ENCODE peak calls at places on chromosomes 3 and 15, in ten cellular contexts. One of them, this sample, is unnamed.

GRCh38 chr3:178353292-178353814 is 182.9 kb upstream of the KCNMB2 start:
- DNase-seq in hippocampal formation: no peak
- DNase-seq in cerebellar cortex: no peak
- DNase-seq in stimulated activated CD8-positive, alpha-beta memory T cell treated with anti-CD3 and anti-CD28 coated beads, Interleukin-15, amount 100 ng/mL, for 48 hours: no peak
- DNase-seq in non-pigmented ciliary epithelial cell: no peak
- DNase-seq in nephron progenitor cell: no peak
- DNase-seq in GM12892: no peak
- DNase-seq in activated CD8-positive, alpha-beta memory T cell treated with anti-CD3 and anti-CD28 coated beads for 24 hours: no peak
- DNase-seq in M059J: no peak
- DNase-seq in left kidney: no peak
- DNase-seq in this sample: no peak

GRCh38 chr3:11498646-11499045 is 145.1 kb downstream of the VGLL4 start:
- DNase-seq in hippocampal formation: no peak
- DNase-seq in stimulated activated CD8-positive, alpha-beta memory T cell treated with anti-CD3 and anti-CD28 coated beads, Interleukin-15, amount 100 ng/mL, for 48 hours: no peak
- DNase-seq in M059J: peak
- DNase-seq in activated CD8-positive, alpha-beta memory T cell treated with anti-CD3 and anti-CD28 coated beads for 24 hours: no peak
- DNase-seq in GM12892: no peak
- DNase-seq in left kidney: peak
- DNase-seq in cerebellar cortex: no peak
- DNase-seq in nephron progenitor cell: no peak
- DNase-seq in non-pigmented ciliary epithelial cell: no peak
- DNase-seq in this sample: peak

GRCh38 chr3:40843851-40844548 is 319.2 kb downstream of the ZNF621 start:
- DNase-seq in cerebellar cortex: no peak
- DNase-seq in stimulated activated CD8-positive, alpha-beta memory T cell treated with anti-CD3 and anti-CD28 coated beads, Interleukin-15, amount 100 ng/mL, for 48 hours: no peak
- DNase-seq in hippocampal formation: no peak
- DNase-seq in GM12892: no peak
- DNase-seq in left kidney: no peak
- DNase-seq in activated CD8-positive, alpha-beta memory T cell treated with anti-CD3 and anti-CD28 coated beads for 24 hours: no peak
- DNase-seq in non-pigmented ciliary epithelial cell: no peak
- DNase-seq in nephron progenitor cell: no peak
- DNase-seq in M059J: peak
- DNase-seq in this sample: peak

GRCh38 chr15:63858448-63858847 is 24.7 kb upstream of the HERC1 start:
- DNase-seq in stimulated activated CD8-positive, alpha-beta memory T cell treated with anti-CD3 and anti-CD28 coated beads, Interleukin-15, amount 100 ng/mL, for 48 hours: no peak
- DNase-seq in activated CD8-positive, alpha-beta memory T cell treated with anti-CD3 and anti-CD28 coated beads for 24 hours: no peak
- DNase-seq in cerebellar cortex: no peak
- DNase-seq in M059J: no peak
- DNase-seq in left kidney: no peak
- DNase-seq in GM12892: no peak
- DNase-seq in hippocampal formation: no peak
- DNase-seq in non-pigmented ciliary epithelial cell: no peak
- DNase-seq in nephron progenitor cell: no peak
- DNase-seq in this sample: no peak

GRCh38 chr3:28860307-28860706 is 420.6 kb upstream of the RBMS3 start:
- DNase-seq in activated CD8-positive, alpha-beta memory T cell treated with anti-CD3 and anti-CD28 coated beads for 24 hours: no peak
- DNase-seq in GM12892: no peak
- DNase-seq in left kidney: no peak
- DNase-seq in cerebellar cortex: no peak
- DNase-seq in stimulated activated CD8-positive, alpha-beta memory T cell treated with anti-CD3 and anti-CD28 coated beads, Interleukin-15, amount 100 ng/mL, for 48 hours: no peak
- DNase-seq in nephron progenitor cell: no peak
- DNase-seq in M059J: no peak
- DNase-seq in hippocampal formation: peak
- DNase-seq in non-pigmented ciliary epithelial cell: no peak
- DNase-seq in this sample: no peak

GRCh38 chr15:44812029-44812517 is 75.7 kb downstream of the TRIM69 start:
- DNase-seq in stimulated activated CD8-positive, alpha-beta memory T cell treated with anti-CD3 and anti-CD28 coated beads, Interleukin-15, amount 100 ng/mL, for 48 hours: no peak
- DNase-seq in left kidney: no peak
- DNase-seq in nephron progenitor cell: no peak
- DNase-seq in non-pigmented ciliary epithelial cell: no peak
- DNase-seq in cerebellar cortex: peak
- DNase-seq in hippocampal formation: no peak
- DNase-seq in M059J: no peak
- DNase-seq in activated CD8-positive, alpha-beta memory T cell treated with anti-CD3 and anti-CD28 coated beads for 24 hours: no peak
- DNase-seq in GM12892: no peak
- DNase-seq in this sample: no peak

GRCh38 chr3:100496711-100497261 is 4.4 kb downstream of the TMEM45A start:
- DNase-seq in cerebellar cortex: no peak
- DNase-seq in hippocampal formation: no peak
- DNase-seq in stimulated activated CD8-positive, alpha-beta memory T cell treated with anti-CD3 and anti-CD28 coated beads, Interleukin-15, amount 100 ng/mL, for 48 hours: no peak
- DNase-seq in activated CD8-positive, alpha-beta memory T cell treated with anti-CD3 and anti-CD28 coated beads for 24 hours: no peak
- DNase-seq in nephron progenitor cell: no peak
- DNase-seq in GM12892: no peak
- DNase-seq in non-pigmented ciliary epithelial cell: peak
- DNase-seq in left kidney: no peak
- DNase-seq in M059J: peak
- DNase-seq in this sample: peak

GRCh38 chr3:43285644-43286043 is 696 bp upstream of the SNRK start:
- DNase-seq in non-pigmented ciliary epithelial cell: no peak
- DNase-seq in cerebellar cortex: no peak
- DNase-seq in hippocampal formation: no peak
- DNase-seq in nephron progenitor cell: peak
- DNase-seq in left kidney: peak
- DNase-seq in GM12892: no peak
- DNase-seq in activated CD8-positive, alpha-beta memory T cell treated with anti-CD3 and anti-CD28 coated beads for 24 hours: no peak
- DNase-seq in M059J: no peak
- DNase-seq in stimulated activated CD8-positive, alpha-beta memory T cell treated with anti-CD3 and anti-CD28 coated beads, Interleukin-15, amount 100 ng/mL, for 48 hours: no peak
- DNase-seq in this sample: no peak

GRCh38 chr3:71486831-71487230 is 96.7 kb downstream of the FOXP1 start:
- DNase-seq in stimulated activated CD8-positive, alpha-beta memory T cell treated with anti-CD3 and anti-CD28 coated beads, Interleukin-15, amount 100 ng/mL, for 48 hours: no peak
- DNase-seq in M059J: no peak
- DNase-seq in cerebellar cortex: no peak
- DNase-seq in left kidney: no peak
- DNase-seq in activated CD8-positive, alpha-beta memory T cell treated with anti-CD3 and anti-CD28 coated beads for 24 hours: peak
- DNase-seq in non-pigmented ciliary epithelial cell: no peak
- DNase-seq in nephron progenitor cell: no peak
- DNase-seq in GM12892: no peak
- DNase-seq in hippocampal formation: no peak
- DNase-seq in this sample: no peak

GRCh38 chr3:146313411-146314111 is 62.7 kb upstream of the PLSCR4 start:
- DNase-seq in M059J: peak
- DNase-seq in stimulated activated CD8-positive, alpha-beta memory T cell treated with anti-CD3 and anti-CD28 coated beads, Interleukin-15, amount 100 ng/mL, for 48 hours: no peak
- DNase-seq in left kidney: no peak
- DNase-seq in cerebellar cortex: no peak
- DNase-seq in GM12892: no peak
- DNase-seq in activated CD8-positive, alpha-beta memory T cell treated with anti-CD3 and anti-CD28 coated beads for 24 hours: no peak
- DNase-seq in nephron progenitor cell: no peak
- DNase-seq in hippocampal formation: no peak
- DNase-seq in non-pigmented ciliary epithelial cell: peak
- DNase-seq in this sample: peak

GRCh38 chr3:186248850-186249249 is 113.2 kb downstream of the DGKG start:
- DNase-seq in cerebellar cortex: no peak
- DNase-seq in nephron progenitor cell: no peak
- DNase-seq in left kidney: no peak
- DNase-seq in activated CD8-positive, alpha-beta memory T cell treated with anti-CD3 and anti-CD28 coated beads for 24 hours: no peak
- DNase-seq in hippocampal formation: no peak
- DNase-seq in M059J: no peak
- DNase-seq in non-pigmented ciliary epithelial cell: no peak
- DNase-seq in stimulated activated CD8-positive, alpha-beta memory T cell treated with anti-CD3 and anti-CD28 coated beads, Interleukin-15, amount 100 ng/mL, for 48 hours: no peak
- DNase-seq in GM12892: no peak
- DNase-seq in this sample: no peak

GRCh38 chr3:1017879-1018278 is 74.9 kb upstream of the CNTN6 start:
- DNase-seq in GM12892: no peak
- DNase-seq in nephron progenitor cell: no peak
- DNase-seq in stimulated activated CD8-positive, alpha-beta memory T cell treated with anti-CD3 and anti-CD28 coated beads, Interleukin-15, amount 100 ng/mL, for 48 hours: no peak
- DNase-seq in M059J: no peak
- DNase-seq in left kidney: no peak
- DNase-seq in cerebellar cortex: no peak
- DNase-seq in activated CD8-positive, alpha-beta memory T cell treated with anti-CD3 and anti-CD28 coated beads for 24 hours: no peak
- DNase-seq in non-pigmented ciliary epithelial cell: no peak
- DNase-seq in hippocampal formation: no peak
- DNase-seq in this sample: no peak

GRCh38 chr15:89472785-89473256 is 23.6 kb downstream of the RHCG start:
- DNase-seq in activated CD8-positive, alpha-beta memory T cell treated with anti-CD3 and anti-CD28 coated beads for 24 hours: peak
- DNase-seq in GM12892: peak
- DNase-seq in hippocampal formation: no peak
- DNase-seq in nephron progenitor cell: peak
- DNase-seq in cerebellar cortex: peak
- DNase-seq in left kidney: peak
- DNase-seq in M059J: peak
- DNase-seq in non-pigmented ciliary epithelial cell: peak
- DNase-seq in stimulated activated CD8-positive, alpha-beta memory T cell treated with anti-CD3 and anti-CD28 coated beads, Interleukin-15, amount 100 ng/mL, for 48 hours: peak
- DNase-seq in this sample: peak

GRCh38 chr15:78934063-78935023 is 10.5 kb downstream of the CTSH start:
- DNase-seq in GM12892: no peak
- DNase-seq in nephron progenitor cell: peak
- DNase-seq in left kidney: peak
- DNase-seq in activated CD8-positive, alpha-beta memory T cell treated with anti-CD3 and anti-CD28 coated beads for 24 hours: no peak
- DNase-seq in stimulated activated CD8-positive, alpha-beta memory T cell treated with anti-CD3 and anti-CD28 coated beads, Interleukin-15, amount 100 ng/mL, for 48 hours: no peak
- DNase-seq in hippocampal formation: peak
- DNase-seq in cerebellar cortex: no peak
- DNase-seq in M059J: no peak
- DNase-seq in non-pigmented ciliary epithelial cell: no peak
- DNase-seq in this sample: no peak

GRCh38 chr3:71062920-71063767 is 520.4 kb downstream of the FOXP1 start:
- DNase-seq in nephron progenitor cell: no peak
- DNase-seq in cerebellar cortex: no peak
- DNase-seq in non-pigmented ciliary epithelial cell: no peak
- DNase-seq in stimulated activated CD8-positive, alpha-beta memory T cell treated with anti-CD3 and anti-CD28 coated beads, Interleukin-15, amount 100 ng/mL, for 48 hours: no peak
- DNase-seq in activated CD8-positive, alpha-beta memory T cell treated with anti-CD3 and anti-CD28 coated beads for 24 hours: no peak
- DNase-seq in hippocampal formation: peak
- DNase-seq in M059J: peak
- DNase-seq in left kidney: peak
- DNase-seq in GM12892: no peak
- DNase-seq in this sample: peak

GRCh38 chr15:75172168-75172841 is 29.4 kb upstream of the C15orf39 start:
- DNase-seq in left kidney: no peak
- DNase-seq in activated CD8-positive, alpha-beta memory T cell treated with anti-CD3 and anti-CD28 coated beads for 24 hours: no peak
- DNase-seq in cerebellar cortex: no peak
- DNase-seq in M059J: peak
- DNase-seq in non-pigmented ciliary epithelial cell: no peak
- DNase-seq in nephron progenitor cell: no peak
- DNase-seq in stimulated activated CD8-positive, alpha-beta memory T cell treated with anti-CD3 and anti-CD28 coated beads, Interleukin-15, amount 100 ng/mL, for 48 hours: no peak
- DNase-seq in GM12892: no peak
- DNase-seq in hippocampal formation: no peak
- DNase-seq in this sample: no peak

GRCh38 chr3:94117729-94118128 is 54.9 kb downstream of the NSUN3 start:
- DNase-seq in hippocampal formation: no peak
- DNase-seq in left kidney: no peak
- DNase-seq in stimulated activated CD8-positive, alpha-beta memory T cell treated with anti-CD3 and anti-CD28 coated beads, Interleukin-15, amount 100 ng/mL, for 48 hours: no peak
- DNase-seq in cerebellar cortex: no peak
- DNase-seq in GM12892: no peak
- DNase-seq in nephron progenitor cell: no peak
- DNase-seq in non-pigmented ciliary epithelial cell: no peak
- DNase-seq in M059J: no peak
- DNase-seq in activated CD8-positive, alpha-beta memory T cell treated with anti-CD3 and anti-CD28 coated beads for 24 hours: no peak
- DNase-seq in this sample: no peak

GRCh38 chr3:144129536-144130214 is 158.1 kb downstream of the DIPK2A start:
- DNase-seq in nephron progenitor cell: no peak
- DNase-seq in non-pigmented ciliary epithelial cell: no peak
- DNase-seq in left kidney: no peak
- DNase-seq in stimulated activated CD8-positive, alpha-beta memory T cell treated with anti-CD3 and anti-CD28 coated beads, Interleukin-15, amount 100 ng/mL, for 48 hours: no peak
- DNase-seq in GM12892: no peak
- DNase-seq in activated CD8-positive, alpha-beta memory T cell treated with anti-CD3 and anti-CD28 coated beads for 24 hours: no peak
- DNase-seq in hippocampal formation: no peak
- DNase-seq in M059J: no peak
- DNase-seq in cerebellar cortex: peak
- DNase-seq in this sample: no peak

GRCh38 chr3:170064108-170064507 is 26.3 kb downstream of the GPR160 start:
- DNase-seq in GM12892: no peak
- DNase-seq in cerebellar cortex: no peak
- DNase-seq in non-pigmented ciliary epithelial cell: no peak
- DNase-seq in M059J: no peak
- DNase-seq in hippocampal formation: no peak
- DNase-seq in left kidney: no peak
- DNase-seq in activated CD8-positive, alpha-beta memory T cell treated with anti-CD3 and anti-CD28 coated beads for 24 hours: no peak
- DNase-seq in stimulated activated CD8-positive, alpha-beta memory T cell treated with anti-CD3 and anti-CD28 coated beads, Interleukin-15, amount 100 ng/mL, for 48 hours: no peak
- DNase-seq in nephron progenitor cell: no peak
- DNase-seq in this sample: no peak

GRCh38 chr15:29568840-29569532 is 253.3 kb downstream of the TJP1 start:
- DNase-seq in hippocampal formation: no peak
- DNase-seq in GM12892: no peak
- DNase-seq in nephron progenitor cell: peak
- DNase-seq in activated CD8-positive, alpha-beta memory T cell treated with anti-CD3 and anti-CD28 coated beads for 24 hours: no peak
- DNase-seq in M059J: peak
- DNase-seq in left kidney: peak
- DNase-seq in stimulated activated CD8-positive, alpha-beta memory T cell treated with anti-CD3 and anti-CD28 coated beads, Interleukin-15, amount 100 ng/mL, for 48 hours: no peak
- DNase-seq in cerebellar cortex: peak
- DNase-seq in non-pigmented ciliary epithelial cell: peak
- DNase-seq in this sample: peak

GRCh38 chr3:195044411-195044810 is 226.5 kb downstream of the XXYLT1 start:
- DNase-seq in stimulated activated CD8-positive, alpha-beta memory T cell treated with anti-CD3 and anti-CD28 coated beads, Interleukin-15, amount 100 ng/mL, for 48 hours: no peak
- DNase-seq in M059J: no peak
- DNase-seq in GM12892: no peak
- DNase-seq in nephron progenitor cell: no peak
- DNase-seq in non-pigmented ciliary epithelial cell: no peak
- DNase-seq in activated CD8-positive, alpha-beta memory T cell treated with anti-CD3 and anti-CD28 coated beads for 24 hours: no peak
- DNase-seq in hippocampal formation: no peak
- DNase-seq in left kidney: no peak
- DNase-seq in cerebellar cortex: no peak
- DNase-seq in this sample: no peak

GRCh38 chr3:21326704-21327103 is 424.3 kb downstream of the ZNF385D start:
- DNase-seq in nephron progenitor cell: no peak
- DNase-seq in activated CD8-positive, alpha-beta memory T cell treated with anti-CD3 and anti-CD28 coated beads for 24 hours: no peak
- DNase-seq in non-pigmented ciliary epithelial cell: peak
- DNase-seq in cerebellar cortex: no peak
- DNase-seq in stimulated activated CD8-positive, alpha-beta memory T cell treated with anti-CD3 and anti-CD28 coated beads, Interleukin-15, amount 100 ng/mL, for 48 hours: no peak
- DNase-seq in left kidney: no peak
- DNase-seq in M059J: peak
- DNase-seq in hippocampal formation: no peak
- DNase-seq in GM12892: no peak
- DNase-seq in this sample: no peak

GRCh38 chr3:28856796-28857195 is 424.1 kb upstream of the RBMS3 start:
- DNase-seq in cerebellar cortex: no peak
- DNase-seq in nephron progenitor cell: no peak
- DNase-seq in stimulated activated CD8-positive, alpha-beta memory T cell treated with anti-CD3 and anti-CD28 coated beads, Interleukin-15, amount 100 ng/mL, for 48 hours: no peak
- DNase-seq in hippocampal formation: no peak
- DNase-seq in non-pigmented ciliary epithelial cell: no peak
- DNase-seq in activated CD8-positive, alpha-beta memory T cell treated with anti-CD3 and anti-CD28 coated beads for 24 hours: no peak
- DNase-seq in GM12892: no peak
- DNase-seq in M059J: no peak
- DNase-seq in left kidney: no peak
- DNase-seq in this sample: peak

GRCh38 chr3:10198761-10199688 is 34.3 kb downstream of the IRAK2 start:
- DNase-seq in stimulated activated CD8-positive, alpha-beta memory T cell treated with anti-CD3 and anti-CD28 coated beads, Interleukin-15, amount 100 ng/mL, for 48 hours: peak
- DNase-seq in hippocampal formation: no peak
- DNase-seq in GM12892: peak
- DNase-seq in cerebellar cortex: no peak
- DNase-seq in nephron progenitor cell: no peak
- DNase-seq in non-pigmented ciliary epithelial cell: peak
- DNase-seq in left kidney: no peak
- DNase-seq in activated CD8-positive, alpha-beta memory T cell treated with anti-CD3 and anti-CD28 coated beads for 24 hours: peak
- DNase-seq in M059J: peak
- DNase-seq in this sample: peak

GRCh38 chr3:112020653-112021052 is 13.9 kb upstream of the TMPRSS7 start:
- DNase-seq in left kidney: no peak
- DNase-seq in non-pigmented ciliary epithelial cell: no peak
- DNase-seq in M059J: no peak
- DNase-seq in activated CD8-positive, alpha-beta memory T cell treated with anti-CD3 and anti-CD28 coated beads for 24 hours: no peak
- DNase-seq in GM12892: no peak
- DNase-seq in hippocampal formation: no peak
- DNase-seq in cerebellar cortex: no peak
- DNase-seq in nephron progenitor cell: no peak
- DNase-seq in stimulated activated CD8-positive, alpha-beta memory T cell treated with anti-CD3 and anti-CD28 coated beads, Interleukin-15, amount 100 ng/mL, for 48 hours: no peak
- DNase-seq in this sample: no peak

GRCh38 chr3:168467085-168467714 is 371.5 kb upstream of the GOLIM4 start:
- DNase-seq in nephron progenitor cell: no peak
- DNase-seq in activated CD8-positive, alpha-beta memory T cell treated with anti-CD3 and anti-CD28 coated beads for 24 hours: no peak
- DNase-seq in non-pigmented ciliary epithelial cell: peak
- DNase-seq in GM12892: no peak
- DNase-seq in M059J: peak
- DNase-seq in stimulated activated CD8-positive, alpha-beta memory T cell treated with anti-CD3 and anti-CD28 coated beads, Interleukin-15, amount 100 ng/mL, for 48 hours: no peak
- DNase-seq in cerebellar cortex: peak
- DNase-seq in hippocampal formation: peak
- DNase-seq in left kidney: peak
- DNase-seq in this sample: peak

This sample was measured in ELR.